ENCODE peak calls at places on chromosome 21, in five cellular contexts. V is C1 segment of cervical spinal cord; C is left colon; Q is AG08396; K is stimulated activated CD4-positive, alpha-beta T cell treated with anti-CD3 and anti-CD28 coated beads, TNF-alpha, amount 100 ng/mL, for 24 hours. U is an unnamed sample.

GRCh38 chr21:43330306-43330881 is 96.5 kb downstream of the SIK1 start:
- DNase-seq in V (no peak), C (no peak), Q (no peak), K (no peak), U (no peak)

GRCh38 chr21:43913928-43914327 is 48.9 kb downstream of the AGPAT3 start:
- DNase-seq in V (no peak), C (peak; percentile 21), Q (no peak), K (no peak), U (no peak)

GRCh38 chr21:26487981-26488480 is 85.1 kb downstream of the CYYR1 start:
- DNase-seq in V (no peak), C (no peak), Q (no peak), K (no peak), U (no peak)

GRCh38 chr21:33011462-33011861 is 14.3 kb upstream of the OLIG2 start:
- DNase-seq in V (no peak), C (no peak), Q (peak; percentile 70), K (no peak), U (no peak)

GRCh38 chr21:45549670-45550463 is 7.6 kb upstream of the SLC19A1 start:
- DNase-seq in V (no peak), C (peak; percentile 23), Q (no peak), K (no peak), U (peak; percentile 49)

GRCh38 chr21:45639206-45640000 is 4.1 kb upstream of the PCBP3 start:
- DNase-seq in V (no peak), C (no peak), Q (no peak), K (no peak), U (no peak)

GRCh38 chr21:36480618-36481017 is 696 bp upstream of the CLDN14 start:
- DNase-seq in V (no peak), C (no peak), Q (no peak), K (no peak), U (no peak)

GRCh38 chr21:46083271-46084040 is 14.5 kb upstream of the COL6A2 start:
- DNase-seq in V (no peak), C (no peak), Q (no peak), K (no peak), U (peak; percentile 39)

GRCh38 chr21:46120301-46121285 is 22.7 kb downstream of the COL6A2 start:
- DNase-seq in V (no peak), C (peak; percentile 16), Q (no peak), K (no peak), U (peak; percentile 45)

GRCh38 chr21:42218836-42219605 is at the start of gene ABCG1:
- DNase-seq in V (no peak), C (no peak), Q (peak; percentile 52), K (no peak), U (peak; percentile 61)

U was measured in left lobe of liver.